ENCODE peak calls at places on chromosome 5, in four cellular contexts. One of them, this sample, is unnamed.

GRCh38 chr5:161546463-161547301 is at the start of gene GABRB2:
- DNase-seq in esophagus squamous epithelium: no peak
- DNase-seq in CD4-positive, CD25-positive, alpha-beta regulatory T cell: peak; percentile 52
- DNase-seq in lung: peak; percentile 47
- DNase-seq in this sample: no peak

GRCh38 chr5:28788954-28789353 is 1750.6 kb upstream of the CDH9 start:
- DNase-seq in lung: no peak
- DNase-seq in esophagus squamous epithelium: no peak
- DNase-seq in CD4-positive, CD25-positive, alpha-beta regulatory T cell: no peak
- DNase-seq in this sample: no peak

GRCh38 chr5:127813633-127814171 is 110.5 kb downstream of the CCDC192 start:
- DNase-seq in CD4-positive, CD25-positive, alpha-beta regulatory T cell: no peak
- DNase-seq in lung: no peak
- DNase-seq in esophagus squamous epithelium: no peak
- DNase-seq in this sample: no peak

GRCh38 chr5:74174366-74174765 is 466.2 kb downstream of the ENC1 start:
- DNase-seq in CD4-positive, CD25-positive, alpha-beta regulatory T cell: no peak
- DNase-seq in esophagus squamous epithelium: no peak
- DNase-seq in lung: no peak
- DNase-seq in this sample: no peak

GRCh38 chr5:133233616-133234015 is 181.8 kb downstream of the HSPA4 start:
- DNase-seq in lung: no peak
- DNase-seq in esophagus squamous epithelium: no peak
- DNase-seq in CD4-positive, CD25-positive, alpha-beta regulatory T cell: no peak
- DNase-seq in this sample: no peak

GRCh38 chr5:93417500-93417899 is 163.5 kb downstream of the NR2F1-AS1 start:
- DNase-seq in esophagus squamous epithelium: no peak
- DNase-seq in CD4-positive, CD25-positive, alpha-beta regulatory T cell: no peak
- DNase-seq in lung: no peak
- DNase-seq in this sample: no peak

GRCh38 chr5:35908266-35908665 is 30.2 kb downstream of the CAPSL start:
- DNase-seq in lung: no peak
- DNase-seq in esophagus squamous epithelium: no peak
- DNase-seq in CD4-positive, CD25-positive, alpha-beta regulatory T cell: peak; percentile 24
- DNase-seq in this sample: no peak

GRCh38 chr5:97750576-97750975 is 567.5 kb upstream of the RIOK2 start:
- DNase-seq in CD4-positive, CD25-positive, alpha-beta regulatory T cell: no peak
- DNase-seq in lung: no peak
- DNase-seq in esophagus squamous epithelium: no peak
- DNase-seq in this sample: no peak

GRCh38 chr5:73126381-73126780 is 6.0 kb downstream of the TMEM171 start:
- DNase-seq in CD4-positive, CD25-positive, alpha-beta regulatory T cell: no peak
- DNase-seq in lung: no peak
- DNase-seq in esophagus squamous epithelium: no peak
- DNase-seq in this sample: no peak

GRCh38 chr5:78566747-78567449 is 81.7 kb downstream of the LHFPL2 start:
- DNase-seq in CD4-positive, CD25-positive, alpha-beta regulatory T cell: no peak
- DNase-seq in esophagus squamous epithelium: no peak
- DNase-seq in lung: no peak
- DNase-seq in this sample: no peak

GRCh38 chr5:145509336-145510150 is 325.6 kb downstream of the PRELID2 start:
- DNase-seq in lung: no peak
- DNase-seq in CD4-positive, CD25-positive, alpha-beta regulatory T cell: no peak
- DNase-seq in esophagus squamous epithelium: no peak
- DNase-seq in this sample: no peak

GRCh38 chr5:143713331-143714032 is 98.5 kb upstream of the HMHB1 start:
- DNase-seq in CD4-positive, CD25-positive, alpha-beta regulatory T cell: no peak
- DNase-seq in esophagus squamous epithelium: no peak
- DNase-seq in lung: no peak
- DNase-seq in this sample: no peak

GRCh38 chr5:180463216-180463900 is 30.8 kb upstream of the CNOT6 start:
- DNase-seq in lung: no peak
- DNase-seq in CD4-positive, CD25-positive, alpha-beta regulatory T cell: no peak
- DNase-seq in esophagus squamous epithelium: no peak
- DNase-seq in this sample: no peak

GRCh38 chr5:157523976-157524375 is 51.6 kb downstream of the ADAM19 start:
- DNase-seq in esophagus squamous epithelium: no peak
- DNase-seq in CD4-positive, CD25-positive, alpha-beta regulatory T cell: no peak
- DNase-seq in lung: no peak
- DNase-seq in this sample: no peak

GRCh38 chr5:68225188-68225910 is 9.8 kb downstream of the PIK3R1 start:
- DNase-seq in lung: peak; percentile 79
- DNase-seq in esophagus squamous epithelium: no peak
- DNase-seq in CD4-positive, CD25-positive, alpha-beta regulatory T cell: no peak
- DNase-seq in this sample: peak; percentile 38

GRCh38 chr5:6202615-6203365 is 175.6 kb downstream of the MED10 start:
- DNase-seq in esophagus squamous epithelium: no peak
- DNase-seq in CD4-positive, CD25-positive, alpha-beta regulatory T cell: no peak
- DNase-seq in lung: no peak
- DNase-seq in this sample: no peak

GRCh38 chr5:125277494-125278154 is 531.2 kb upstream of the ZNF608 start:
- DNase-seq in esophagus squamous epithelium: no peak
- DNase-seq in lung: no peak
- DNase-seq in CD4-positive, CD25-positive, alpha-beta regulatory T cell: no peak
- DNase-seq in this sample: no peak

GRCh38 chr5:133332732-133333024 is 279.7 kb downstream of the FSTL4 start:
- DNase-seq in esophagus squamous epithelium: no peak
- DNase-seq in CD4-positive, CD25-positive, alpha-beta regulatory T cell: peak; percentile 21
- DNase-seq in lung: no peak
- DNase-seq in this sample: no peak

GRCh38 chr5:74865799-74866652 is at the start of gene FAM169A:
- DNase-seq in lung: no peak
- DNase-seq in CD4-positive, CD25-positive, alpha-beta regulatory T cell: peak; percentile 57
- DNase-seq in esophagus squamous epithelium: no peak
- DNase-seq in this sample: peak; percentile 27

GRCh38 chr5:14231156-14231555 is 88.0 kb downstream of the TRIO start:
- DNase-seq in lung: no peak
- DNase-seq in esophagus squamous epithelium: no peak
- DNase-seq in CD4-positive, CD25-positive, alpha-beta regulatory T cell: no peak
- DNase-seq in this sample: no peak

GRCh38 chr5:14236757-14237156 is 93.6 kb downstream of the TRIO start:
- DNase-seq in lung: no peak
- DNase-seq in CD4-positive, CD25-positive, alpha-beta regulatory T cell: no peak
- DNase-seq in esophagus squamous epithelium: no peak
- DNase-seq in this sample: no peak

GRCh38 chr5:14235872-14236271 is 92.7 kb downstream of the TRIO start:
- DNase-seq in lung: no peak
- DNase-seq in CD4-positive, CD25-positive, alpha-beta regulatory T cell: no peak
- DNase-seq in esophagus squamous epithelium: no peak
- DNase-seq in this sample: no peak

GRCh38 chr5:14231888-14232287 is 88.7 kb downstream of the TRIO start:
- DNase-seq in CD4-positive, CD25-positive, alpha-beta regulatory T cell: no peak
- DNase-seq in esophagus squamous epithelium: no peak
- DNase-seq in lung: no peak
- DNase-seq in this sample: no peak

DNA sequence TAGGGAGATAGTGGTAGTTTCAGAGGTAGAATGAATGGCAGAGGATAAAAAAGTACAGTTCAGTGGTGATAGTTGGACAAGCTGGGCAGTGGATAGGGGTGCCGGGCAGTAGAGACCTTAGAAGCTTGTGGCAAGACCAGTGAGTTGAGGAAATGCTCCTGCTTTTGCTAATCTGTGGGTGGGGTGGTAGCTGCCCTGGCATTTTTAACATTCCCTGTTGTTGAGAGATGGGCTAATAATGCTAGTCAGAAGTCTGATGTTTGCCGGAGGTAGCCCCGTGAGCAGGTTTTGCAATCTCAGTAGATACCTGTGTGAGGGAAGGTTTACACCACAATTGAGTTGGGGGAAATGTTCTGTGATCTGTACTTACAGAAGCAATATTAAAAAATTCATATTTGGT is 91.1 kb downstream of the TRIO start:
- DNase-seq in esophagus squamous epithelium: no peak
- DNase-seq in lung: no peak
- DNase-seq in CD4-positive, CD25-positive, alpha-beta regulatory T cell: no peak
- DNase-seq in this sample: no peak
- H3K27ac ChIP-seq in esophagus squamous epithelium: no peak overlapping the region
- H3K27ac ChIP-seq in lung: no peak overlapping the region
- H3K27ac ChIP-seq in CD4-positive, CD25-positive, alpha-beta regulatory T cell: no peak overlapping the region
- H3K27ac ChIP-seq in this sample: no peak overlapping the region

DNA sequence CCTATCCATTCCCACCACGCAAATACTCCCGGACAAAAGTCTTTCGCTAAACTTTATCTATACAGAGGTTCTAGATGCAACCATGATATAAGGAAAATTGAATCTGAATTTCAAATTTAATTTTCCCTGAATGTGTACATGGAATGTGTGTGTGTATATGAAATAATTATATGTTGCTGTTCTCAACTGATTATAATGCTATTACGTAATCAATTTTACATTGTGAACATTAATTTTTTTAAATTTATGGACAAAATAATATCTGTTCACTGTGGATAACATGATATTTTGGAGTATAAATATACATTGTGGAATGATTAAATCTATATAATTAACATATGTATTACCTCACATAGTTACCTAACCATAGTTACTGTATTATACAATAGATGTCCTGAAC is 1250.6 kb downstream of the EFNA5 start:
- DNase-seq in CD4-positive, CD25-positive, alpha-beta regulatory T cell: no peak
- DNase-seq in esophagus squamous epithelium: no peak
- DNase-seq in lung: no peak
- DNase-seq in this sample: no peak
- H3K27ac ChIP-seq in CD4-positive, CD25-positive, alpha-beta regulatory T cell: no peak overlapping the region
- H3K27ac ChIP-seq in esophagus squamous epithelium: no peak overlapping the region
- H3K27ac ChIP-seq in lung: no peak overlapping the region
- H3K27ac ChIP-seq in this sample: no peak overlapping the region

GRCh38 chr5:154199671-154200220 is 9.2 kb downstream of the GALNT10 start:
- DNase-seq in CD4-positive, CD25-positive, alpha-beta regulatory T cell: no peak
- DNase-seq in lung: no peak
- DNase-seq in esophagus squamous epithelium: no peak
- DNase-seq in this sample: no peak

GRCh38 chr5:154203798-154204578 is 13.5 kb downstream of the GALNT10 start:
- DNase-seq in lung: no peak
- DNase-seq in CD4-positive, CD25-positive, alpha-beta regulatory T cell: no peak
- DNase-seq in esophagus squamous epithelium: no peak
- DNase-seq in this sample: no peak

GRCh38 chr5:154201108-154201769 is 10.7 kb downstream of the GALNT10 start:
- DNase-seq in esophagus squamous epithelium: no peak
- DNase-seq in lung: no peak
- DNase-seq in CD4-positive, CD25-positive, alpha-beta regulatory T cell: no peak
- DNase-seq in this sample: no peak

GRCh38 chr5:154205441-154206117 is 15.0 kb downstream of the GALNT10 start:
- DNase-seq in CD4-positive, CD25-positive, alpha-beta regulatory T cell: no peak
- DNase-seq in lung: no peak
- DNase-seq in esophagus squamous epithelium: no peak
- DNase-seq in this sample: no peak

DNA sequence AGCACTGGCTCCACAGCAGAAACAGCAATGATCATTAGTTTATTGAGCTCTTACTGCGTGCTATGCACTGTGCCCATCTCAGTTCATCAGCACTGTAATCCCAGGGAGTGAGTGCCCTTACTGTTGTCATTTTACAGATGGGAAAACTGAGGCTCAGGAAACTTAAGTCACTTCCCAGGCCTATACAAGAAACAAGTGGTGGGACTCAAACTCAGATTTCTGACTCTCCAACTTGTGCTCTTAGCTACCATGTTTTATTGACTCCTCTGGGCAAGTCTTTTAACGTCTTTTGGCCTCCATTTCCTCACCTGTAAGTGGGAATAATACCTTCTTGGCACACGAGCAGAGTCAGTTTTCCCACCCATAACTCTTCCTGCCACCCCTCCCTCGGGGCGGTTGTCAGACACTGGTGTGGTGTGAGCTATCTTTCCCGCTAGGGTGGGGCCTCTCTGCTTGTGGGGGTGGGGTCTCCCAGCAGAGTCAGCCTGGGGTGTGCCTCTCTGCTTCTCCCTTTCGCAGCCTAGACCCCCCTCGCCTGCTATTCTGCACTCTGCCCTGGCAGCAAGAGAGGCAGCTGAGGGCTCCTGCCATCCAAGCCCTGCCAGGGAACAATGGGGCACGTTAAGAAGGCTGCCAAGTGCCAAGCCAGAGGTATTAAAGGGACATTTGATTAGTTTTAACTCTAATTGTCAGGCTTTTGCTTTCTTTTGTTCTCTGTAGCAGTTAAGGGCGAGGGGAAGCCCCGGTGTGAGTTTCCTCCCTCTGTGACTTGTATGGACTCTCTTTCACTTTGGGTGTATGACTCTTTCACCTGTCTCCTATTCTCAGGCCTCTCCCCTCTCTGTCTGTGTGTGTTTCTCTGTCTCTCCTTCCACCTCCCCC is 12.1 kb downstream of the GALNT10 start:
- DNase-seq in esophagus squamous epithelium: no peak
- DNase-seq in lung: no peak
- DNase-seq in CD4-positive, CD25-positive, alpha-beta regulatory T cell: peak; percentile 77
- DNase-seq in this sample: no peak
- H3K27ac ChIP-seq in esophagus squamous epithelium: no peak overlapping the region
- H3K27ac ChIP-seq in lung: no peak overlapping the region
- H3K27ac ChIP-seq in CD4-positive, CD25-positive, alpha-beta regulatory T cell: peak overlapping the region; percentile 74
- H3K27ac ChIP-seq in this sample: no peak overlapping the region

GRCh38 chr5:119578937-119579336 is 50.4 kb upstream of the FAM170A start:
- DNase-seq in esophagus squamous epithelium: no peak
- DNase-seq in CD4-positive, CD25-positive, alpha-beta regulatory T cell: peak; percentile 59
- DNase-seq in lung: no peak
- DNase-seq in this sample: no peak
- H3K27ac ChIP-seq in esophagus squamous epithelium: no peak overlapping the region
- H3K27ac ChIP-seq in CD4-positive, CD25-positive, alpha-beta regulatory T cell: no peak overlapping the region
- H3K27ac ChIP-seq in lung: no peak overlapping the region
- H3K27ac ChIP-seq in this sample: no peak overlapping the region

DNA sequence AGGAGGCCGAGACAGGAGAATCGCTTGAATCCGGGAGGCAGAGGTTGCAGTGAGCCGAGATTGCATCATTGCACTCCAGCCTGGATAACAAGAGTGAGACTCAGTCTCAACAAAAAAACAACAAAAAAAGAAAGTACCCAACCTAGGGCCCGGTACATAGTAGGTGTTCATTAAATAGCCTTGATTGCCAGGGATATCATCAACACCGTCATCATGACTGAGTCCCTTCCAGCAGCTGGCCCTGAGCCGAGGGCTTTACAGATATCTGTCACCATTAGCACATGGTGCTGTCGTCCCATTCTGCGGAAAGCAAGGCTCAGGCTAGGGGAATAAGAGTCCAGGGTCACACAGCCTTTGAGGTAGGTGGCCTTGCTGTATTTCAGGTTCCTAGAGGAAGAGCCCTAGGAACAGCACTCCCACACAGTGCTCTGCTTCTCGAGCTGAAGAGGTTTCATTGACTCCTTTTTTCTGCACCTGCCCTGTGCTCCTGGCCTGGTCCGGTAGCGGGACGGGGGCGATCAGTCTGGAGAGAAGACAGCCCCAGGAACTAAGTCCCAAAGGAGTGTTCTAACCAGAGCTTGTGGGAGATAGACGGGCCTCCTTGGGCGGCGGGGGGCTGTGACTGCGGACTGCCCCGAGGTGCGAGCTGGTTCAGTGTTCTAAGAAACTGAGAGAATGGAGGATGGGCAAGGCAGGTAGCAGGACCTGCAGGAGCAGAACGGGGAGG is 48.2 kb downstream of the CXXC5 start:
- DNase-seq in CD4-positive, CD25-positive, alpha-beta regulatory T cell: no peak
- DNase-seq in esophagus squamous epithelium: no peak
- DNase-seq in lung: no peak
- DNase-seq in this sample: no peak
- H3K27ac ChIP-seq in CD4-positive, CD25-positive, alpha-beta regulatory T cell: no peak overlapping the region
- H3K27ac ChIP-seq in esophagus squamous epithelium: peak overlapping the region; percentile 80
- H3K27ac ChIP-seq in lung: peak overlapping the region; percentile 14
- H3K27ac ChIP-seq in this sample: peak overlapping the region; percentile 68

DNA sequence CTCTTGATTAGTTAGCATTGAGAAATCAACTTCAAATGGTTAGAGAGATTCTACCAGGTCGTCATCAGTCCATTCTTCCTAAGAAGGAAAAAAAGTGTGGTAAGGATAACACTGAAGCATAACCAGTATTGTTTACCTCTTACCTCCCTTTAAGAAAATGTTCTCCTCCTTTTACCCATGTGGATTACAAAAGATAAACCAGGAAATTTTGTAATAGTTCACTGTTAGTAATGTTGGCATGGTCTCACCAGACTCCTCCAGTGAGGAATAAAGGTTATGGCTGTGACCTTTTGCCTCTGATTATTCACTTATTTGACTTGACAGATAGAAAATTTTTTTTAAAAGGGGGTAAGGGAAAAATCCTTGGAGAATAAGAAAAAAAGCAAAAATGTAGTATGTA is 18.3 kb downstream of the CCNH start:
- DNase-seq in esophagus squamous epithelium: no peak
- DNase-seq in CD4-positive, CD25-positive, alpha-beta regulatory T cell: no peak
- DNase-seq in lung: no peak
- DNase-seq in this sample: no peak
- H3K27ac ChIP-seq in esophagus squamous epithelium: no peak overlapping the region
- H3K27ac ChIP-seq in CD4-positive, CD25-positive, alpha-beta regulatory T cell: no peak overlapping the region
- H3K27ac ChIP-seq in lung: no peak overlapping the region
- H3K27ac ChIP-seq in this sample: no peak overlapping the region